ENCODE peak calls at places on chromosomes 7 and 10, in seven cellular contexts. V, C, X, P, A, G and W are unnamed samples.

GRCh38 chr7:22348379-22348778 is 8.6 kb downstream of the RAPGEF5 start:
- DNase-seq in P (no peak), X (peak), C (peak), V (no peak), A (no peak), G (no peak), W (no peak)

GRCh38 chr10:114375082-114375481 is 29.2 kb downstream of the AFAP1L2 start:
- DNase-seq in A (no peak), P (no peak), C (peak), X (no peak), V (no peak), G (no peak), W (no peak)

GRCh38 chr7:16421333-16422099 is at the start of gene CRPPA:
- DNase-seq in X (peak), G (no peak), A (peak), C (no peak), V (no peak), P (peak), W (peak)

GRCh38 chr10:122149607-122150505 is 121.2 kb upstream of the BTBD16 start:
- DNase-seq in A (peak), C (no peak), X (no peak), G (no peak), P (peak), V (peak), W (peak)

GRCh38 chr7:108178393-108178792 is 48.2 kb upstream of the LAMB4 start:
- DNase-seq in V (no peak), X (no peak), G (no peak), P (no peak), A (no peak), C (no peak), W (no peak)

GRCh38 chr7:138919256-138919655 is 61.9 kb downstream of the KIAA1549 start:
- DNase-seq in P (no peak), X (no peak), G (no peak), V (no peak), A (no peak), C (no peak), W (no peak)

GRCh38 chr7:26858735-26859134 is 5.7 kb downstream of the SKAP2 start:
- DNase-seq in C (no peak), G (no peak), P (no peak), A (no peak), X (no peak), V (no peak), W (no peak)

GRCh38 chr10:108014902-108015177 is 850.3 kb upstream of the SORCS1 start:
- DNase-seq in X (no peak), A (no peak), C (no peak), P (no peak), V (no peak), G (no peak), W (no peak)

GRCh38 chr10:113524120-113524519 is 28.7 kb upstream of the HABP2 start:
- DNase-seq in V (peak), C (no peak), G (no peak), P (no peak), A (no peak), X (peak), W (no peak)

DNA sequence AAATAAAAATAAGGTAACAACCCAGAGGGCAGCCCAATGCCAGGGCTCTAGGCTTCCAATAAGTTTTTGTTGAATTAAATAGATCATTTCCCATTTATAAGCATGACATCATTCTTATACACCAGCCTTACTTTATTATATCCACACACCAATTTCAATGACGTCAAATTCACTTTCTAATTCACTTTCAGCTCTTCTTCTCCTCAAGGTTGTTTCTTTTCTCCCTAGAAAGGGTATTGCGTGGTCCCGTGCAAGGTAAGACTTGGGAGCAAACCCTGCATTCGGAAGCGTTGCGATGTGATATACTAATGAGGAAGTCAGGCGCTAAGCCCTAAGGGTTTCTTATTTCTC is 1.1 kb upstream of the DKK1 start:
- DNase-seq in A (peak), G (no peak), V (no peak), P (no peak), X (no peak), C (no peak), W (no peak)
- H3K4me3 ChIP-seq in A (peak), G (peak), V (peak), P (peak), X (no peak), C (peak), W (peak)

GRCh38 chr7:131104611-131105293 is 222.9 kb upstream of the MKLN1 start:
- DNase-seq in P (no peak), G (peak), A (peak), X (no peak), C (no peak), V (no peak), W (no peak)
- H3K4me3 ChIP-seq in P (peak), G (peak), A (peak), X (peak), C (peak), V (peak), W (peak)

GRCh38 chr7:92720604-92721350 is 115.6 kb downstream of the CDK6 start:
- DNase-seq in X (no peak), G (no peak), C (no peak), V (no peak), A (no peak), P (no peak), W (peak)

GRCh38 chr7:92715963-92716362 is 120.4 kb downstream of the CDK6 start:
- DNase-seq in P (no peak), X (no peak), G (no peak), C (no peak), V (no peak), A (no peak), W (no peak)

GRCh38 chr7:92716825-92717580 is 119.4 kb downstream of the CDK6 start:
- DNase-seq in V (no peak), X (no peak), P (no peak), C (no peak), A (no peak), G (no peak), W (no peak)

GRCh38 chr7:92717601-92717981 is 118.8 kb downstream of the CDK6 start:
- DNase-seq in X (no peak), A (peak), C (peak), V (no peak), P (no peak), G (peak), W (no peak)

DNA sequence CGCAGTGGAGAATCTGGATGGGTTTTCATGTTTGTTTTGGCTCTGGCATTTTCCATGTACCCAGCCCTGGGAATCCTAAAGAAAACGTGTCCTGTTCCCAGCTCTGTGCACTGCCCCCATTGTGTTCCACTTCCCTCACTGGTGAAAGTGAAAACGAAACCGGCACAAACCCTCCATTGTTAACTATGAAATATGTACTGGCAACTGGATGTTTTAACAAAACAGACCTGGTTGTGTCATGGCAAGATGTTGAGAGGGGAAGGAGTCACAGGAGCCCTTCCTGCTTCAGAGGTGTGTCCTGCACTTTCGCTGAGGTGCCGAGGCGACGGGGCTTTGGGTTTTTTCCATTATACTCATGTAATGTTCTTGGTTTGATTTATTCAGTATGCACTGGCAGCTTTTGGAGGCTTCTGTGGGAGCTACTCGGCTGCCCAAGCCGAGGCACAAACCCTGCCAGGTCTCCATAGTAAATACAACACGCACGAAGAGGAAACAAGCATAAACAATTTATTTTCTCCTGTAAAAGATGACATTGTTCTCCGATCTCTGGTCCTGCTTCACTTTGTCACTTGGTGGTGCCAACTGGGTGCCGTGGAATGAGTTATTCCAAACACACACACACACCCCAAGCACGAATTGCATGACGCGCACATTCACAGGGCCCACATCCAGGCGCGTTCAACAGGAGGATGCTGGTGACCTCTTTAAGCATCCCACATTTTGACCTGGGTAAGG is 118.2 kb downstream of the CDK6 start:
- DNase-seq in X (no peak), A (peak), P (peak), G (peak), C (peak), V (no peak), W (no peak)
- H3K4me3 ChIP-seq in X (no peak), A (no peak), P (peak), G (peak), C (peak), V (peak), W (no peak)

GRCh38 chr7:99531354-99531765 is 20.6 kb downstream of the FAM200A start:
- DNase-seq in A (peak), G (no peak), C (no peak), X (no peak), V (no peak), P (no peak), W (no peak)
- H3K4me3 ChIP-seq in A (no peak), G (no peak), C (no peak), X (no peak), V (no peak), P (no peak), W (no peak)

GRCh38 chr7:247636-248035 is 42.3 kb upstream of the FOXL3 start:
- DNase-seq in V (no peak), X (no peak), G (no peak), C (no peak), A (no peak), P (no peak), W (no peak)

GRCh38 chr7:250523-250922 is 39.4 kb upstream of the FOXL3 start:
- DNase-seq in A (no peak), G (no peak), P (no peak), X (no peak), C (no peak), V (no peak), W (no peak)

GRCh38 chr7:249979-250378 is 40.0 kb upstream of the FOXL3 start:
- DNase-seq in P (no peak), X (no peak), A (no peak), G (no peak), C (no peak), V (no peak), W (no peak)

GRCh38 chr7:247166-247565 is 42.8 kb upstream of the FOXL3 start:
- DNase-seq in P (no peak), A (no peak), X (no peak), V (no peak), G (no peak), C (no peak), W (no peak)

GRCh38 chr7:248732-249435 is 41.1 kb upstream of the FOXL3 start:
- DNase-seq in G (no peak), V (no peak), P (no peak), X (no peak), A (no peak), C (no peak), W (no peak)
- H3K4me3 ChIP-seq in G (no peak), V (no peak), P (no peak), X (no peak), A (no peak), C (no peak), W (no peak)

DNA sequence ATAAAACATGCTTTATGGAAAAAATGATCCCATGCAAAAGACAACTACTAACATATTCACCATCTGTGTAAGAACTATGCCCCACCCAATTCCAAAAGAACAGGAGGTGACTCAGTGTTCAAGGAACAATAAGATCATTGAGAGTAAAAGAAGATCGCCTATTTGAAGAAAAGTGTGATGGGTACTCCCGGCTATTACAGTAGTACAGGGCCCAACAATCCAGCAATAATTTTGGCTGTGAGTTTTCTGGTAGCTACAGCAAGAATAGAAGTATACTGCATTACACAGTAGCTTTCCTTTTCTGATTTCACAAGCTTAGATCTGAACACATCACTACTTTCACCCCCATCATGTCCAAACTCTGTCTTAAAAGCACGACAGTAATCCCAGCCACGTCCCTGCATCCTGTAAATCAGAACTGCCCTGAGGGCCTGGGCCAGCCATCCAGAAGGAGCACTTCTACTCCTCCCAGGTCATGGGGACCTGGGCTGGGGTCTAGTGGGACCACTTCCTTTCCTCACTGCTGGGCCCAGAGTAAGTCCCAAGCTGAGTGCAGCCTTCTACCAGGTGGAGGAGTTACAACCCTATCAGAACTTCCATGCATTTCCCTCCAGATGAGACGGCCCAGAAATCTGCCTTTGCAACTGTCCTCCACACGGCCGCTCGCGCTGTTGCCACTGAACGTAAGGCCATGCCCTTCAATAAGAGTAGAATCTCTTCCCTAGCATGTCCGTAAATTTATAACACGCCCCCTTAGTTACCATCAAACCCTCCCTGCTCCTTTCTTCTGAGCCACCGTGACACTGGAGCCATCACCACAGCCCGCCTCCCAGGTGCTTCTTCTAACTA is 7.9 kb downstream of the ESYT2 start:
- DNase-seq in X (peak), C (peak), G (no peak), P (no peak), A (peak), V (no peak), W (peak)
- H3K4me3 ChIP-seq in X (no peak), C (no peak), G (no peak), P (no peak), A (peak), V (peak), W (no peak)

GRCh38 chr10:110872984-110873569 is 1.3 kb downstream of the PDCD4 start:
- DNase-seq in C (no peak), X (no peak), P (no peak), V (no peak), A (no peak), G (no peak), W (no peak)

GRCh38 chr10:110872145-110872983 is 636 bp downstream of the PDCD4 start:
- DNase-seq in X (peak), V (peak), P (peak), C (peak), G (no peak), A (peak), W (peak)

GRCh38 chr10:110873951-110874350 is 2.2 kb downstream of the PDCD4 start:
- DNase-seq in G (no peak), C (no peak), V (no peak), X (no peak), A (no peak), P (no peak), W (no peak)

GRCh38 chr10:110876788-110877187 is 5.1 kb downstream of the PDCD4 start:
- DNase-seq in G (no peak), A (no peak), V (no peak), C (no peak), X (no peak), P (no peak), W (no peak)

GRCh38 chr10:110876000-110876399 is 4.3 kb downstream of the PDCD4 start:
- DNase-seq in V (no peak), C (no peak), A (no peak), P (no peak), G (no peak), X (no peak), W (no peak)
- H3K4me3 ChIP-seq in V (peak), C (no peak), A (no peak), P (no peak), G (no peak), X (no peak), W (no peak)

DNA sequence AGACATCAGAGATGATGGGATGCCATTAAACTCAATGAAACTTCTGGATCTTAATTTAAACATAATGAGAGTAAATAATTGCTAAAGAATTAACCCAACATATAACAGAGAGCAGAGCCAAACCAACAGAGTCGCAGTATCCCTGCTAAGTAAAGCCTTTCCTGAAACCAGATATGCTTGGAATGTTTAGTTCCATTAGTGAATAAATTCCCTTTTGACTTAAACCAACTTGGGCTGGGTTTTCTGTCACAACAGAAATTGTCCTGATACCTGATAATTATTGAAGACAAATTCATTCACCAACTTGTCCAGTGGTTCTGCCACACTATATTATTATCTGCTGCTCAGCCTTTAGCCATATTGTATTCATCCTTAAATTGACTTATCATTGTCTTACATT is 286.7 kb downstream of the FZD1 start:
- DNase-seq in X (no peak), C (no peak), V (no peak), P (no peak), G (no peak), A (no peak), W (no peak)
- H3K4me3 ChIP-seq in X (no peak), C (no peak), V (no peak), P (no peak), G (no peak), A (no peak), W (no peak)